ENCODE peak calls at places on chromosomes 16 and 17, in nine cellular contexts. One of them, this sample, is unnamed.
A peak's percentile ranks its signal among the peaks of the same experiment; 100 is the strongest.

GRCh38 chr17:45296003-45296832 is 20.6 kb downstream of the MAP3K14 start:
- DNase-seq in NCI-H2081: no peak
- DNase-seq in lower leg skin: no peak
- DNase-seq in DMS153: no peak
- DNase-seq in caudate nucleus: no peak
- DNase-seq in AG20443: peak; percentile 24
- DNase-seq in HCEC 1CT: peak; percentile 50
- DNase-seq in NCI-H2227 treated with DMSO at 0.1 percent for 48 hours: no peak
- DNase-seq in neural crest cell: no peak
- DNase-seq in this sample: peak; percentile 82

GRCh38 chr16:9050102-9050830 is 41.2 kb upstream of the HAPSTR1 start:
- DNase-seq in NCI-H2081: no peak
- DNase-seq in lower leg skin: no peak
- DNase-seq in DMS153: no peak
- DNase-seq in caudate nucleus: no peak
- DNase-seq in AG20443: no peak
- DNase-seq in HCEC 1CT: no peak
- DNase-seq in NCI-H2227 treated with DMSO at 0.1 percent for 48 hours: no peak
- DNase-seq in neural crest cell: peak; percentile 15
- DNase-seq in this sample: peak; percentile 26

GRCh38 chr16:16019488-16019887 is 70.1 kb downstream of the ABCC1 start:
- DNase-seq in NCI-H2081: no peak
- DNase-seq in lower leg skin: no peak
- DNase-seq in DMS153: no peak
- DNase-seq in caudate nucleus: no peak
- DNase-seq in AG20443: peak; percentile 45
- DNase-seq in HCEC 1CT: peak; percentile 56
- DNase-seq in NCI-H2227 treated with DMSO at 0.1 percent for 48 hours: no peak
- DNase-seq in neural crest cell: no peak
- DNase-seq in this sample: peak; percentile 89

GRCh38 chr17:34485999-34486398 is 93.4 kb upstream of the TMEM132E start:
- DNase-seq in NCI-H2081: no peak
- DNase-seq in lower leg skin: no peak
- DNase-seq in DMS153: no peak
- DNase-seq in caudate nucleus: no peak
- DNase-seq in AG20443: no peak
- DNase-seq in HCEC 1CT: no peak
- DNase-seq in NCI-H2227 treated with DMSO at 0.1 percent for 48 hours: no peak
- DNase-seq in neural crest cell: no peak
- DNase-seq in this sample: no peak

GRCh38 chr16:7303014-7303676 is 29.5 kb upstream of the RBFOX1 start:
- DNase-seq in NCI-H2081: peak; percentile 78
- DNase-seq in lower leg skin: no peak
- DNase-seq in DMS153: no peak
- DNase-seq in caudate nucleus: peak; percentile 10
- DNase-seq in AG20443: no peak
- DNase-seq in HCEC 1CT: no peak
- DNase-seq in NCI-H2227 treated with DMSO at 0.1 percent for 48 hours: peak; percentile 27
- DNase-seq in neural crest cell: peak; percentile 26
- DNase-seq in this sample: no peak

GRCh38 chr17:45123930-45124796 is 8.2 kb downstream of the PLCD3 start:
- DNase-seq in NCI-H2081: no peak
- DNase-seq in lower leg skin: peak; percentile 71
- DNase-seq in DMS153: no peak
- DNase-seq in caudate nucleus: no peak
- DNase-seq in AG20443: peak; percentile 93
- DNase-seq in HCEC 1CT: peak; percentile 85
- DNase-seq in NCI-H2227 treated with DMSO at 0.1 percent for 48 hours: no peak
- DNase-seq in neural crest cell: no peak
- DNase-seq in this sample: peak; percentile 94

GRCh38 chr17:27861979-27862378 is 31.2 kb downstream of the LYRM9 start:
- DNase-seq in NCI-H2081: no peak
- DNase-seq in lower leg skin: no peak
- DNase-seq in DMS153: no peak
- DNase-seq in caudate nucleus: no peak
- DNase-seq in AG20443: no peak
- DNase-seq in HCEC 1CT: no peak
- DNase-seq in NCI-H2227 treated with DMSO at 0.1 percent for 48 hours: no peak
- DNase-seq in neural crest cell: no peak
- DNase-seq in this sample: peak; percentile 7

GRCh38 chr17:80981062-80981902 is 10.4 kb upstream of the CHMP6 start:
- DNase-seq in NCI-H2081: no peak
- DNase-seq in lower leg skin: no peak
- DNase-seq in DMS153: no peak
- DNase-seq in caudate nucleus: no peak
- DNase-seq in AG20443: peak; percentile 75
- DNase-seq in HCEC 1CT: no peak
- DNase-seq in NCI-H2227 treated with DMSO at 0.1 percent for 48 hours: peak; percentile 37
- DNase-seq in neural crest cell: peak; percentile 71
- DNase-seq in this sample: no peak

GRCh38 chr16:74984194-74984669 is 691 bp downstream of the WDR59 start:
- DNase-seq in NCI-H2081: no peak
- DNase-seq in lower leg skin: no peak
- DNase-seq in DMS153: no peak
- DNase-seq in caudate nucleus: no peak
- DNase-seq in AG20443: peak; percentile 34
- DNase-seq in HCEC 1CT: no peak
- DNase-seq in NCI-H2227 treated with DMSO at 0.1 percent for 48 hours: no peak
- DNase-seq in neural crest cell: no peak
- DNase-seq in this sample: peak; percentile 72

GRCh38 chr16:79089735-79090284 is 510.7 kb downstream of the MAF start:
- DNase-seq in NCI-H2081: no peak
- DNase-seq in lower leg skin: no peak
- DNase-seq in DMS153: no peak
- DNase-seq in caudate nucleus: peak; percentile 17
- DNase-seq in AG20443: no peak
- DNase-seq in HCEC 1CT: no peak
- DNase-seq in NCI-H2227 treated with DMSO at 0.1 percent for 48 hours: no peak
- DNase-seq in neural crest cell: no peak
- DNase-seq in this sample: no peak

GRCh38 chr17:77373298-77374169 is 232.8 kb downstream of the SEC14L1 start:
- DNase-seq in NCI-H2081: no peak
- DNase-seq in lower leg skin: no peak
- DNase-seq in DMS153: no peak
- DNase-seq in caudate nucleus: no peak
- DNase-seq in AG20443: peak; percentile 40
- DNase-seq in HCEC 1CT: no peak
- DNase-seq in NCI-H2227 treated with DMSO at 0.1 percent for 48 hours: no peak
- DNase-seq in neural crest cell: no peak
- DNase-seq in this sample: peak; percentile 73

GRCh38 chr16:47978491-47979490 is 177.0 kb downstream of the ABCC12 start:
- DNase-seq in NCI-H2081: no peak
- DNase-seq in lower leg skin: no peak
- DNase-seq in DMS153: no peak
- DNase-seq in caudate nucleus: no peak
- DNase-seq in AG20443: no peak
- DNase-seq in HCEC 1CT: no peak
- DNase-seq in NCI-H2227 treated with DMSO at 0.1 percent for 48 hours: peak; percentile 6
- DNase-seq in neural crest cell: no peak
- DNase-seq in this sample: no peak

GRCh38 chr17:15963670-15964110 is 18.8 kb downstream of the ADORA2B start:
- DNase-seq in NCI-H2081: no peak
- DNase-seq in lower leg skin: no peak
- DNase-seq in DMS153: no peak
- DNase-seq in caudate nucleus: no peak
- DNase-seq in AG20443: no peak
- DNase-seq in HCEC 1CT: no peak
- DNase-seq in NCI-H2227 treated with DMSO at 0.1 percent for 48 hours: no peak
- DNase-seq in neural crest cell: no peak
- DNase-seq in this sample: peak; percentile 29

GRCh38 chr17:74738051-74738996 is 1.3 kb downstream of the RAB37 start:
- DNase-seq in NCI-H2081: no peak
- DNase-seq in lower leg skin: no peak
- DNase-seq in DMS153: peak; percentile 11
- DNase-seq in caudate nucleus: no peak
- DNase-seq in AG20443: no peak
- DNase-seq in HCEC 1CT: no peak
- DNase-seq in NCI-H2227 treated with DMSO at 0.1 percent for 48 hours: no peak
- DNase-seq in neural crest cell: no peak
- DNase-seq in this sample: no peak

GRCh38 chr17:82345151-82345976 is 11.8 kb upstream of the SECTM1 start:
- DNase-seq in NCI-H2081: no peak
- DNase-seq in lower leg skin: no peak
- DNase-seq in DMS153: no peak
- DNase-seq in caudate nucleus: no peak
- DNase-seq in AG20443: no peak
- DNase-seq in HCEC 1CT: no peak
- DNase-seq in NCI-H2227 treated with DMSO at 0.1 percent for 48 hours: no peak
- DNase-seq in neural crest cell: no peak
- DNase-seq in this sample: no peak

GRCh38 chr17:79859676-79860615 is 20.7 kb upstream of the CBX4 start:
- DNase-seq in NCI-H2081: no peak
- DNase-seq in lower leg skin: no peak
- DNase-seq in DMS153: no peak
- DNase-seq in caudate nucleus: no peak
- DNase-seq in AG20443: no peak
- DNase-seq in HCEC 1CT: no peak
- DNase-seq in NCI-H2227 treated with DMSO at 0.1 percent for 48 hours: peak; percentile 64
- DNase-seq in neural crest cell: no peak
- DNase-seq in this sample: no peak

GRCh38 chr16:56923481-56923880 is 8.5 kb upstream of the HERPUD1 start:
- DNase-seq in NCI-H2081: no peak
- DNase-seq in lower leg skin: no peak
- DNase-seq in DMS153: no peak
- DNase-seq in caudate nucleus: no peak
- DNase-seq in AG20443: no peak
- DNase-seq in HCEC 1CT: no peak
- DNase-seq in NCI-H2227 treated with DMSO at 0.1 percent for 48 hours: no peak
- DNase-seq in neural crest cell: no peak
- DNase-seq in this sample: peak; percentile 44

GRCh38 chr17:29614345-29615047 is 8.2 kb downstream of the CORO6 start:
- DNase-seq in NCI-H2081: no peak
- DNase-seq in lower leg skin: no peak
- DNase-seq in DMS153: no peak
- DNase-seq in caudate nucleus: peak; percentile 50
- DNase-seq in AG20443: no peak
- DNase-seq in HCEC 1CT: no peak
- DNase-seq in NCI-H2227 treated with DMSO at 0.1 percent for 48 hours: no peak
- DNase-seq in neural crest cell: no peak
- DNase-seq in this sample: no peak

GRCh38 chr17:40176409-40177110 is 710 bp upstream of the RAPGEFL1 start:
- DNase-seq in NCI-H2081: peak; percentile 58
- DNase-seq in lower leg skin: peak; percentile 75
- DNase-seq in DMS153: peak; percentile 81
- DNase-seq in caudate nucleus: no peak
- DNase-seq in AG20443: no peak
- DNase-seq in HCEC 1CT: no peak
- DNase-seq in NCI-H2227 treated with DMSO at 0.1 percent for 48 hours: no peak
- DNase-seq in neural crest cell: no peak
- DNase-seq in this sample: no peak

GRCh38 chr16:54460254-54460860 is 173.8 kb upstream of the IRX3 start:
- DNase-seq in NCI-H2081: peak; percentile 35
- DNase-seq in lower leg skin: no peak
- DNase-seq in DMS153: no peak
- DNase-seq in caudate nucleus: no peak
- DNase-seq in AG20443: no peak
- DNase-seq in HCEC 1CT: no peak
- DNase-seq in NCI-H2227 treated with DMSO at 0.1 percent for 48 hours: no peak
- DNase-seq in neural crest cell: no peak
- DNase-seq in this sample: peak; percentile 60

GRCh38 chr16:28101533-28101890 is 38.0 kb upstream of the GSG1L start:
- DNase-seq in NCI-H2081: no peak
- DNase-seq in lower leg skin: no peak
- DNase-seq in DMS153: no peak
- DNase-seq in caudate nucleus: no peak
- DNase-seq in AG20443: no peak
- DNase-seq in HCEC 1CT: no peak
- DNase-seq in NCI-H2227 treated with DMSO at 0.1 percent for 48 hours: no peak
- DNase-seq in neural crest cell: no peak
- DNase-seq in this sample: no peak

GRCh38 chr17:62615503-62615902 is 12.0 kb upstream of the MRC2 start:
- DNase-seq in NCI-H2081: no peak
- DNase-seq in lower leg skin: no peak
- DNase-seq in DMS153: no peak
- DNase-seq in caudate nucleus: no peak
- DNase-seq in AG20443: no peak
- DNase-seq in HCEC 1CT: no peak
- DNase-seq in NCI-H2227 treated with DMSO at 0.1 percent for 48 hours: no peak
- DNase-seq in neural crest cell: no peak
- DNase-seq in this sample: no peak

GRCh38 chr16:87735270-87736002 is 30.4 kb downstream of the KLHDC4 start:
- DNase-seq in NCI-H2081: no peak
- DNase-seq in lower leg skin: no peak
- DNase-seq in DMS153: no peak
- DNase-seq in caudate nucleus: no peak
- DNase-seq in AG20443: no peak
- DNase-seq in HCEC 1CT: no peak
- DNase-seq in NCI-H2227 treated with DMSO at 0.1 percent for 48 hours: no peak
- DNase-seq in neural crest cell: no peak
- DNase-seq in this sample: no peak

GRCh38 chr17:29929006-29929543 is 953 bp downstream of the SSH2 start:
- DNase-seq in NCI-H2081: peak; percentile 17
- DNase-seq in lower leg skin: peak; percentile 14
- DNase-seq in DMS153: peak; percentile 60
- DNase-seq in caudate nucleus: no peak
- DNase-seq in AG20443: peak; percentile 24
- DNase-seq in HCEC 1CT: peak; percentile 42
- DNase-seq in NCI-H2227 treated with DMSO at 0.1 percent for 48 hours: peak; percentile 43
- DNase-seq in neural crest cell: peak; percentile 4
- DNase-seq in this sample: peak; percentile 72

GRCh38 chr16:970379-970765 is 412 bp downstream of the LMF1 start:
- DNase-seq in NCI-H2081: no peak
- DNase-seq in lower leg skin: no peak
- DNase-seq in DMS153: no peak
- DNase-seq in caudate nucleus: no peak
- DNase-seq in AG20443: peak; percentile 62
- DNase-seq in HCEC 1CT: no peak
- DNase-seq in NCI-H2227 treated with DMSO at 0.1 percent for 48 hours: no peak
- DNase-seq in neural crest cell: no peak
- DNase-seq in this sample: peak; percentile 47

GRCh38 chr17:37483311-37484039 is 6.2 kb upstream of the DUSP14 start:
- DNase-seq in NCI-H2081: no peak
- DNase-seq in lower leg skin: no peak
- DNase-seq in DMS153: no peak
- DNase-seq in caudate nucleus: peak; percentile 59
- DNase-seq in AG20443: peak; percentile 71
- DNase-seq in HCEC 1CT: peak; percentile 96
- DNase-seq in NCI-H2227 treated with DMSO at 0.1 percent for 48 hours: peak; percentile 41
- DNase-seq in neural crest cell: no peak
- DNase-seq in this sample: peak; percentile 89

GRCh38 chr16:56233795-56234566 is 42.7 kb downstream of the GNAO1 start:
- DNase-seq in NCI-H2081: no peak
- DNase-seq in lower leg skin: no peak
- DNase-seq in DMS153: no peak
- DNase-seq in caudate nucleus: no peak
- DNase-seq in AG20443: no peak
- DNase-seq in HCEC 1CT: no peak
- DNase-seq in NCI-H2227 treated with DMSO at 0.1 percent for 48 hours: no peak
- DNase-seq in neural crest cell: no peak
- DNase-seq in this sample: no peak

This sample was measured in GM23248.